ENCODE peak calls at places on chromosomes 1 and 21, in nine cellular contexts. One of them, this sample, is unnamed.

GRCh38 chr1:214582289-214582891 is 20.6 kb upstream of the CENPF start:
- DNase-seq in neural progenitor cell: peak; percentile 9
- DNase-seq in GM12878: no peak
- DNase-seq in mammary epithelial cell: no peak
- DNase-seq in endothelial cell of umbilical vein: no peak
- DNase-seq in GM23338: peak; percentile 71
- DNase-seq in PC-3: no peak
- DNase-seq in fibroblast of lung: no peak
- DNase-seq in K562: no peak
- DNase-seq in this sample: no peak

GRCh38 chr1:156359973-156360372 is 9.0 kb upstream of the RHBG start:
- DNase-seq in neural progenitor cell: peak; percentile 64
- DNase-seq in GM12878: no peak
- DNase-seq in mammary epithelial cell: no peak
- DNase-seq in endothelial cell of umbilical vein: peak; percentile 20
- DNase-seq in GM23338: peak; percentile 86
- DNase-seq in PC-3: peak; percentile 51
- DNase-seq in fibroblast of lung: peak; percentile 28
- DNase-seq in K562: no peak
- DNase-seq in this sample: no peak

GRCh38 chr1:117860906-117861610 is 68.4 kb downstream of the GDAP2 start:
- DNase-seq in neural progenitor cell: no peak
- DNase-seq in GM12878: no peak
- DNase-seq in mammary epithelial cell: no peak
- DNase-seq in endothelial cell of umbilical vein: no peak
- DNase-seq in GM23338: no peak
- DNase-seq in PC-3: no peak
- DNase-seq in fibroblast of lung: peak; percentile 43
- DNase-seq in K562: no peak
- DNase-seq in this sample: no peak

GRCh38 chr1:75838099-75838498 is 41.4 kb downstream of the MSH4 start:
- DNase-seq in neural progenitor cell: no peak
- DNase-seq in GM12878: no peak
- DNase-seq in mammary epithelial cell: no peak
- DNase-seq in endothelial cell of umbilical vein: no peak
- DNase-seq in GM23338: no peak
- DNase-seq in PC-3: no peak
- DNase-seq in fibroblast of lung: no peak
- DNase-seq in K562: no peak
- DNase-seq in this sample: no peak

GRCh38 chr1:12170263-12170671 is 3.5 kb downstream of the TNFRSF1B start:
- DNase-seq in neural progenitor cell: no peak
- DNase-seq in GM12878: no peak
- DNase-seq in mammary epithelial cell: no peak
- DNase-seq in endothelial cell of umbilical vein: no peak
- DNase-seq in GM23338: no peak
- DNase-seq in PC-3: no peak
- DNase-seq in fibroblast of lung: no peak
- DNase-seq in K562: no peak
- DNase-seq in this sample: no peak

GRCh38 chr1:236795757-236796719 is 946 bp downstream of the MTR start:
- DNase-seq in neural progenitor cell: peak; percentile 5
- DNase-seq in GM12878: peak; percentile 15
- DNase-seq in mammary epithelial cell: no peak
- DNase-seq in endothelial cell of umbilical vein: peak; percentile 64
- DNase-seq in GM23338: peak; percentile 5
- DNase-seq in PC-3: peak; percentile 11
- DNase-seq in fibroblast of lung: peak; percentile 61
- DNase-seq in K562: no peak
- DNase-seq in this sample: peak; percentile 66

GRCh38 chr1:207097871-207098324 is 6.1 kb upstream of the C4BPA start:
- DNase-seq in neural progenitor cell: no peak
- DNase-seq in GM12878: peak; percentile 67
- DNase-seq in mammary epithelial cell: peak; percentile 17
- DNase-seq in endothelial cell of umbilical vein: no peak
- DNase-seq in GM23338: no peak
- DNase-seq in PC-3: peak; percentile 89
- DNase-seq in fibroblast of lung: no peak
- DNase-seq in K562: no peak
- DNase-seq in this sample: no peak

GRCh38 chr1:55447488-55447887 is 232.3 kb upstream of the USP24 start:
- DNase-seq in neural progenitor cell: no peak
- DNase-seq in GM12878: no peak
- DNase-seq in mammary epithelial cell: peak; percentile 17
- DNase-seq in endothelial cell of umbilical vein: peak; percentile 22
- DNase-seq in GM23338: no peak
- DNase-seq in PC-3: peak; percentile 86
- DNase-seq in fibroblast of lung: peak; percentile 25
- DNase-seq in K562: no peak
- DNase-seq in this sample: no peak

GRCh38 chr1:5978452-5978851 is 13.8 kb downstream of the NPHP4 start:
- DNase-seq in neural progenitor cell: no peak
- DNase-seq in GM12878: no peak
- DNase-seq in mammary epithelial cell: no peak
- DNase-seq in endothelial cell of umbilical vein: no peak
- DNase-seq in GM23338: no peak
- DNase-seq in PC-3: no peak
- DNase-seq in fibroblast of lung: peak; percentile 8
- DNase-seq in K562: no peak
- DNase-seq in this sample: no peak

GRCh38 chr21:40924641-40925040 is 77.7 kb upstream of the DSCAM start:
- DNase-seq in neural progenitor cell: no peak
- DNase-seq in GM12878: no peak
- DNase-seq in mammary epithelial cell: no peak
- DNase-seq in endothelial cell of umbilical vein: no peak
- DNase-seq in GM23338: no peak
- DNase-seq in PC-3: no peak
- DNase-seq in fibroblast of lung: no peak
- DNase-seq in K562: no peak
- DNase-seq in this sample: no peak

GRCh38 chr1:9447215-9447960 is 91.9 kb upstream of the SLC25A33 start:
- DNase-seq in neural progenitor cell: no peak
- DNase-seq in GM12878: no peak
- DNase-seq in mammary epithelial cell: no peak
- DNase-seq in endothelial cell of umbilical vein: no peak
- DNase-seq in GM23338: no peak
- DNase-seq in PC-3: no peak
- DNase-seq in fibroblast of lung: no peak
- DNase-seq in K562: no peak
- DNase-seq in this sample: no peak

GRCh38 chr21:23725576-23725975 is 1881.7 kb downstream of the MRPL39 start:
- DNase-seq in neural progenitor cell: no peak
- DNase-seq in GM12878: no peak
- DNase-seq in mammary epithelial cell: no peak
- DNase-seq in endothelial cell of umbilical vein: no peak
- DNase-seq in GM23338: peak; percentile 63
- DNase-seq in PC-3: peak; percentile 18
- DNase-seq in fibroblast of lung: no peak
- DNase-seq in K562: no peak
- DNase-seq in this sample: peak; percentile 43

GRCh38 chr1:178094752-178095645 is 1.1 kb downstream of the RASAL2 start:
- DNase-seq in neural progenitor cell: peak; percentile 11
- DNase-seq in GM12878: no peak
- DNase-seq in mammary epithelial cell: peak; percentile 76
- DNase-seq in endothelial cell of umbilical vein: peak; percentile 51
- DNase-seq in GM23338: no peak
- DNase-seq in PC-3: peak; percentile 33
- DNase-seq in fibroblast of lung: peak; percentile 87
- DNase-seq in K562: no peak
- DNase-seq in this sample: no peak

GRCh38 chr1:164685247-164685646 is 126.3 kb downstream of the PBX1 start:
- DNase-seq in neural progenitor cell: no peak
- DNase-seq in GM12878: no peak
- DNase-seq in mammary epithelial cell: no peak
- DNase-seq in endothelial cell of umbilical vein: no peak
- DNase-seq in GM23338: no peak
- DNase-seq in PC-3: no peak
- DNase-seq in fibroblast of lung: no peak
- DNase-seq in K562: no peak
- DNase-seq in this sample: no peak

GRCh38 chr1:16289959-16290358 is 53.0 kb upstream of the CPLANE2 start:
- DNase-seq in neural progenitor cell: no peak
- DNase-seq in GM12878: no peak
- DNase-seq in mammary epithelial cell: no peak
- DNase-seq in endothelial cell of umbilical vein: no peak
- DNase-seq in GM23338: peak; percentile 17
- DNase-seq in PC-3: peak; percentile 22
- DNase-seq in fibroblast of lung: no peak
- DNase-seq in K562: no peak
- DNase-seq in this sample: no peak

GRCh38 chr1:209400351-209401220 is 182.9 kb upstream of the CAMK1G start:
- DNase-seq in neural progenitor cell: no peak
- DNase-seq in GM12878: no peak
- DNase-seq in mammary epithelial cell: no peak
- DNase-seq in endothelial cell of umbilical vein: no peak
- DNase-seq in GM23338: no peak
- DNase-seq in PC-3: no peak
- DNase-seq in fibroblast of lung: peak; percentile 56
- DNase-seq in K562: no peak
- DNase-seq in this sample: no peak

GRCh38 chr1:187646536-187647128 is 817.9 kb downstream of the PLA2G4A start:
- DNase-seq in neural progenitor cell: no peak
- DNase-seq in GM12878: no peak
- DNase-seq in mammary epithelial cell: no peak
- DNase-seq in endothelial cell of umbilical vein: no peak
- DNase-seq in GM23338: no peak
- DNase-seq in PC-3: no peak
- DNase-seq in fibroblast of lung: no peak
- DNase-seq in K562: no peak
- DNase-seq in this sample: no peak

GRCh38 chr1:167995038-167995437 is 58.2 kb upstream of the MPC2 start:
- DNase-seq in neural progenitor cell: no peak
- DNase-seq in GM12878: no peak
- DNase-seq in mammary epithelial cell: no peak
- DNase-seq in endothelial cell of umbilical vein: no peak
- DNase-seq in GM23338: no peak
- DNase-seq in PC-3: peak; percentile 5
- DNase-seq in fibroblast of lung: peak; percentile 11
- DNase-seq in K562: no peak
- DNase-seq in this sample: no peak

GRCh38 chr1:17177654-17178053 is 27.3 kb upstream of the PADI1 start:
- DNase-seq in neural progenitor cell: no peak
- DNase-seq in GM12878: no peak
- DNase-seq in mammary epithelial cell: no peak
- DNase-seq in endothelial cell of umbilical vein: no peak
- DNase-seq in GM23338: no peak
- DNase-seq in PC-3: no peak
- DNase-seq in fibroblast of lung: peak; percentile 33
- DNase-seq in K562: no peak
- DNase-seq in this sample: no peak

GRCh38 chr1:185670187-185670627 is 64.0 kb upstream of the HMCN1 start:
- DNase-seq in neural progenitor cell: peak; percentile 60
- DNase-seq in GM12878: no peak
- DNase-seq in mammary epithelial cell: peak; percentile 35
- DNase-seq in endothelial cell of umbilical vein: peak; percentile 74
- DNase-seq in GM23338: peak; percentile 81
- DNase-seq in PC-3: peak; percentile 54
- DNase-seq in fibroblast of lung: peak; percentile 45
- DNase-seq in K562: no peak
- DNase-seq in this sample: peak; percentile 82

GRCh38 chr1:64886877-64887276 is 79.5 kb downstream of the JAK1 start:
- DNase-seq in neural progenitor cell: peak; percentile 91
- DNase-seq in GM12878: no peak
- DNase-seq in mammary epithelial cell: no peak
- DNase-seq in endothelial cell of umbilical vein: no peak
- DNase-seq in GM23338: peak; percentile 55
- DNase-seq in PC-3: no peak
- DNase-seq in fibroblast of lung: no peak
- DNase-seq in K562: no peak
- DNase-seq in this sample: no peak
- H3K79me2 ChIP-seq in neural progenitor cell: no peaks in the 10 kb centered on the region
- H3K79me2 ChIP-seq in GM12878: peaks cover 9% of the 10 kb centered on the region
- H3K79me2 ChIP-seq in mammary epithelial cell: peaks cover 54% of the 10 kb centered on the region
- H3K79me2 ChIP-seq in endothelial cell of umbilical vein: peaks cover 70% of the 10 kb centered on the region
- H3K79me2 ChIP-seq in GM23338: no peaks in the 10 kb centered on the region
- H3K79me2 ChIP-seq in PC-3: peaks cover 23% of the 10 kb centered on the region
- H3K79me2 ChIP-seq in fibroblast of lung: peaks cover 13% of the 10 kb centered on the region
- H3K79me2 ChIP-seq in K562: peaks cover 34% of the 10 kb centered on the region
- H3K79me2 ChIP-seq in this sample: no peaks in the 10 kb centered on the region

GRCh38 chr21:25573409-25574206 is 33.7 kb downstream of the MRPL39 start:
- DNase-seq in neural progenitor cell: no peak
- DNase-seq in GM12878: peak; percentile 81
- DNase-seq in mammary epithelial cell: peak; percentile 94
- DNase-seq in endothelial cell of umbilical vein: peak; percentile 86
- DNase-seq in GM23338: no peak
- DNase-seq in PC-3: peak; percentile 97
- DNase-seq in fibroblast of lung: peak; percentile 98
- DNase-seq in K562: peak; percentile 22
- DNase-seq in this sample: no peak
- H3K4me3 ChIP-seq in neural progenitor cell: no peak overlapping the region
- H3K4me3 ChIP-seq in GM12878: peak overlapping the region; percentile 14
- H3K4me3 ChIP-seq in mammary epithelial cell: no peak overlapping the region
- H3K4me3 ChIP-seq in endothelial cell of umbilical vein: no peak overlapping the region
- H3K4me3 ChIP-seq in GM23338: no peak overlapping the region
- H3K4me3 ChIP-seq in PC-3: peak overlapping the region; percentile 8
- H3K4me3 ChIP-seq in fibroblast of lung: peak overlapping the region; percentile 1
- H3K4me3 ChIP-seq in K562: no peak overlapping the region
- H3K4me3 ChIP-seq in this sample: no peak overlapping the region

DNA sequence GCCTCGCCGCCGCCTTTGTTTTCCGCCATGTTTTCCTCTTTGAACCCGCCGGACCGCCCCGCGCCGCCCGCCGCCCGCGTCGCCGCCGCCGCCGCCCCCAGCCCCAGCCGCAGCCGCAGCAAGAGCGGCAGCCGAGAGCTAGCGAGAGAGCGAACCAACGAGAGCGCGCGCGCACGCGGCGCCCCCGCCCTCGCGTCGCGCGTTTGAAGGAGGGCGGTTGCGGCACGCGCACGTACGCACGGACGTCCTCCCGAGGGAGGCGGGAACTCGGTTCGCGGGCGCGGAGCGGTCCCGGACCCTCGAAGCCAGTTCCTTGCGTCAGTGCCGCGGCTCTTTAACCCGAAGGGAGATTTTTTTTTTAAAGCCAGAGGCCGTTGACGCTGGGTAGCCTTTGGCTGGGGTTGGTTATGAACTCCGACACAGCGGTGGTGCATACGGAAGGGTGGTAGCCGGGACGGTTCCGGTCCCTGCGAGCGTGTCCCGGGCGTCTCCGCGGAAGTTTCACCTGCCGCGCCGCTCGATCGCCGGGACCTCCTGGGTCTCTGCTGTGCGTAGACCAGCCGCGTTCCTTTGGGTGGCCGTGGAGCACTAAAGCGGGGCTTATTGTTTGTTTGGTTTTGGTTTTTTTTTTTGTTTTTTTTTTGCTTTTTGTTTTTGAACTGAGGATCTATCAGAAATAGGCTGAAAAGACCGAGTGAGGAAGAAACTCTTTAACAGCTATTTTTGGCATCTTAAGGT is at the start of gene TRIM33:
- DNase-seq in neural progenitor cell: peak; percentile 98
- DNase-seq in GM12878: peak; percentile 81
- DNase-seq in mammary epithelial cell: peak; percentile 93
- DNase-seq in endothelial cell of umbilical vein: peak; percentile 96
- DNase-seq in GM23338: peak; percentile 95
- DNase-seq in PC-3: peak; percentile 97
- DNase-seq in fibroblast of lung: peak; percentile 94
- DNase-seq in K562: peak; percentile 92
- DNase-seq in this sample: peak; percentile 97
- H3K79me2 ChIP-seq in neural progenitor cell: peaks cover 46% of the 10 kb centered on the region
- H3K79me2 ChIP-seq in GM12878: peaks cover 51% of the 10 kb centered on the region
- H3K79me2 ChIP-seq in mammary epithelial cell: peaks cover 48% of the 10 kb centered on the region
- H3K79me2 ChIP-seq in endothelial cell of umbilical vein: peaks cover 45% of the 10 kb centered on the region
- H3K79me2 ChIP-seq in GM23338: peaks cover 42% of the 10 kb centered on the region
- H3K79me2 ChIP-seq in PC-3: peaks cover 53% of the 10 kb centered on the region
- H3K79me2 ChIP-seq in fibroblast of lung: peaks cover 45% of the 10 kb centered on the region
- H3K79me2 ChIP-seq in K562: peaks cover 60% of the 10 kb centered on the region
- H3K79me2 ChIP-seq in this sample: peaks cover 51% of the 10 kb centered on the region

GRCh38 chr1:232978091-232978634 is 27.8 kb downstream of the NTPCR start:
- DNase-seq in neural progenitor cell: no peak
- DNase-seq in GM12878: no peak
- DNase-seq in mammary epithelial cell: no peak
- DNase-seq in endothelial cell of umbilical vein: peak; percentile 57
- DNase-seq in GM23338: no peak
- DNase-seq in PC-3: no peak
- DNase-seq in fibroblast of lung: peak; percentile 71
- DNase-seq in K562: no peak
- DNase-seq in this sample: no peak
- H3K4me3 ChIP-seq in neural progenitor cell: no peak overlapping the region
- H3K4me3 ChIP-seq in GM12878: no peak overlapping the region
- H3K4me3 ChIP-seq in mammary epithelial cell: no peak overlapping the region
- H3K4me3 ChIP-seq in endothelial cell of umbilical vein: no peak overlapping the region
- H3K4me3 ChIP-seq in GM23338: no peak overlapping the region
- H3K4me3 ChIP-seq in PC-3: no peak overlapping the region
- H3K4me3 ChIP-seq in fibroblast of lung: no peak overlapping the region
- H3K4me3 ChIP-seq in K562: no peak overlapping the region
- H3K4me3 ChIP-seq in this sample: peak overlapping the region; percentile 1